ENCODE peak calls at places on chromosomes 13 and 19, in four cellular contexts. Y, S, H and G are unnamed samples.

GRCh38 chr13:111482126-111482525 is 161.7 kb downstream of the TEX29 start:
- DNase-seq in Y (no peak), H (no peak), S (no peak), G (no peak)

GRCh38 chr19:3073159-3073563 is 10.9 kb upstream of the TLE5 start:
- DNase-seq in H (no peak), S (peak; percentile 90), Y (no peak), G (peak; percentile 92)

GRCh38 chr19:33528404-33528803 is 6.8 kb upstream of the PEPD start:
- DNase-seq in H (no peak), S (no peak), Y (no peak), G (no peak)

GRCh38 chr13:75760182-75760981 is 124.3 kb downstream of the LMO7 start:
- DNase-seq in S (no peak), H (no peak), Y (peak; percentile 10), G (peak; percentile 4)

GRCh38 chr19:10043286-10043927 is 30.1 kb downstream of the RDH8 start:
- DNase-seq in S (no peak), H (no peak), Y (no peak), G (no peak)

GRCh38 chr13:102724923-102725322 is 30.1 kb upstream of the METTL21C start:
- DNase-seq in S (peak; percentile 19), Y (no peak), H (no peak), G (peak; percentile 16)

GRCh38 chr13:64471916-64472315 is 2758.2 kb downstream of the PCDH9 start:
- DNase-seq in H (no peak), S (no peak), Y (no peak), G (peak; percentile 28)

GRCh38 chr19:54209058-54209747 is 8.5 kb downstream of the RPS9 start:
- DNase-seq in H (no peak), Y (no peak), S (peak; percentile 50), G (peak; percentile 61)

GRCh38 chr19:50718255-50719118 is 1.1 kb downstream of the SHANK1 start:
- DNase-seq in Y (no peak), H (no peak), S (peak; percentile 48), G (no peak)

GRCh38 chr13:103288114-103288513 is 221.9 kb upstream of the SLC10A2 start:
- DNase-seq in Y (no peak), H (no peak), S (no peak), G (no peak)

GRCh38 chr13:52751196-52751595 is 11.6 kb upstream of the CNMD start:
- DNase-seq in H (no peak), Y (no peak), S (no peak), G (no peak)

GRCh38 chr19:6273701-6274601 is 5.8 kb downstream of the MLLT1 start:
- DNase-seq in H (peak; percentile 85), S (peak; percentile 62), Y (peak; percentile 78), G (no peak)

GRCh38 chr13:48161530-48162179 is 66.8 kb upstream of the MED4 start:
- DNase-seq in H (peak; percentile 55), Y (peak; percentile 57), S (no peak), G (no peak)

GRCh38 chr19:43902399-43902798 is 32.7 kb downstream of the ZNF45 start:
- DNase-seq in H (no peak), S (no peak), Y (no peak), G (no peak)

GRCh38 chr19:43910884-43911283 is 24.2 kb downstream of the ZNF45 start:
- DNase-seq in H (no peak), S (no peak), Y (no peak), G (no peak)

GRCh38 chr19:43905897-43906296 is 29.2 kb downstream of the ZNF45 start:
- DNase-seq in S (no peak), H (no peak), Y (no peak), G (no peak)

GRCh38 chr19:43908659-43909058 is 26.4 kb downstream of the ZNF45 start:
- DNase-seq in Y (no peak), S (no peak), H (no peak), G (no peak)

GRCh38 chr19:43906774-43907173 is 28.3 kb downstream of the ZNF45 start:
- DNase-seq in Y (no peak), S (no peak), H (no peak), G (no peak)
- H3K9me3 ChIP-seq in Y (no peaks in the 10 kb centered on the region), S (peaks cover 6% of the 10 kb centered on the region), H (no peaks in the 10 kb centered on the region), G (peaks cover 12% of the 10 kb centered on the region)

DNA sequence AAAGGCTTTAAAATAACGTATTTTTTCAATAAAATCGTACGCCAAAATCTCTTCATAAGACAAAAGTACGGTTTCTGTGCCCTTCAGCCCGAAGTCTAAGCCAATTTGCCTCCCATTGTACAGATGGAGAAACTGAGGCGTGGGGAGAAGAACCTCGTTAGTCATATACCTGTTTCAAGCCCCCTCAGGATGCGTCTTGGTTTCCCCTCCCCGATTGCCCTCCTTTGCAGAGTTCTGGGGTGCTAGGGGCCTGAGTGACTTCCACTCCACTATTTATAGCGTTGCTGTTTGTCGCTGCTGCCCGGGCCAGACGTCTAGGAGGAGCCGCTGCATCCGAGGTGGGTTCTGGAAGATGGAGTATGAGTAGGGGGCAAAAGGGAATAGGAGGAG is 2.3 kb upstream of the LTBP4 start:
- DNase-seq in Y (no peak), S (no peak), H (no peak), G (no peak)
- H3K4me1 ChIP-seq in Y (peaks cover 24% of the 10 kb centered on the region), S (peaks cover 39% of the 10 kb centered on the region), H (peaks cover 39% of the 10 kb centered on the region), G (peaks cover 31% of the 10 kb centered on the region)

DNA sequence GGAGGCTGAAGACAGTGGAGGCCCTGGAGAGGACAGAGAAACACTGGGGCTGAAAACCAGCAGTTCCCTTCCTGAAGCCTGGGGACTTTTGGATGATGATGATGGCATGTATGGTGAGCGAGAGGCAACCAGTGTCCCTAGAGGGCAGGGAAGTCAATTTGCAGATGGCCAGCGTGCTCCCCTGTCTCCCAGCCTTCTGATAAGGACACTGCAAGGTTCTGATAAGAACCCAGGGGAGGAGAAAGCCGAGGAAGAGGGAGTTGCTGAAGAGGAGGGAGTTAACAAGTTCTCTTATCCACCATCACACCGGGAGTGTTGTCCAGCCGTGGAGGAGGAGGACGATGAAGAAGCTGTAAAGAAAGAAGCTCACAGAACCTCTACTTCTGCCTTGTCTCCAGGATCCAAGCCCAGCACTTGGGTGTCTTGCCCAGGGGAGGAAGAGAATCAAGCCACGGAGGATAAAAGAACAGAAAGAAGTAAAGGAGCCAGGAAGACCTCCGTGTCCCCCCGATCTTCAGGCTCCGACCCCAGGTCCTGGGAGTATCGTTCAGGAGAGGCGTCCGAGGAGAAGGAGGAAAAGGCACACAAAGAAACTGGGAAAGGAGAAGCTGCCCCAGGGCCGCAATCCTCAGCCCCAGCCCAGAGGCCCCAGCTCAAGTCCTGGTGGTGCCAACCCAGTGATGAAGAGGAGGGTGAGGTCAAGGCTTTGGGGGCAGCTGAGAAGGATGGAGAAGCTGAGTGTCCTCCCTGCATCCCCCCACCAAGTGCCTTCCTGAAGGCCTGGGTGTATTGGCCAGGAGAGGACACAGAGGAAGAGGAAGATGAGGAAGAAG is 1.5 kb downstream of the PPP1R15A start:
- DNase-seq in S (no peak), H (peak; percentile 22), Y (no peak), G (no peak)
- H3K4me3 ChIP-seq in S (peak overlapping the region; percentile 96), H (peak overlapping the region; percentile 100), Y (peak overlapping the region; percentile 98), G (peak overlapping the region; percentile 81)

DNA sequence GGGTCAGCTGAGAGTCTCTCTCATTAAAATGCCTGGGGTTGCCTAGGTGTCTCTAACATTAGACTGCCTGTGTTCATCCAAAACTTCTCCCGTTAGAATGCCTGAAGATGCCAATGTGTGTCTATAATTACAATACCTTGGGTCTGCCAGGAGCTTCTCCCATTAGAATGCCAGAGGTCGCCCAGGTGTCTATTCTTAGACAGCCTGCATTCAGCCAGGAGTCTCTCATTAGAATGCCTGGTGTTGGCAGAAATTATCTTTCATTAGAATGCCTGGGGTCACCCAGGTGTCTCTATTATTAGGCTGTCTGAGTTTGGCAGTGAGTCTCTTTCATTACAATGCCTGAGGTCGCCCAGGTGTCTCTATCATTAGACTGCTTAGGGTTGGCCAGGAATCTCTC is 1560.2 kb downstream of the UQCRFS1 start:
- DNase-seq in H (no peak), Y (no peak), S (no peak), G (no peak)
- H3K9me3 ChIP-seq in H (no peaks in the 10 kb centered on the region), Y (no peaks in the 10 kb centered on the region), S (peaks cover 4% of the 10 kb centered on the region), G (peaks cover 4% of the 10 kb centered on the region)